ENCODE peak calls at places on chromosome 2, in ten cellular contexts. One of them, this sample, is unnamed.

GRCh38 chr2:10242998-10243925 is 59.4 kb upstream of the HPCAL1 start:
- DNase-seq in renal cortical epithelial cell: no peak
- DNase-seq in gastrocnemius medialis: peak
- DNase-seq in NCI-H526: no peak
- DNase-seq in LoVo: no peak
- DNase-seq in NCI-H510A: no peak
- DNase-seq in stimulated activated naive CD8-positive, alpha-beta T cell treated with anti-CD3 and anti-CD28 coated beads, Interleukin-15, Interleukin-2, amounts not matched to agents 100 U/mL and 50 U/mL, for 24 hours: no peak
- DNase-seq in activated effector memory CD4-positive, alpha-beta T cell treated with Interleukin-2 at 50 U/mL for 16 hours: no peak
- DNase-seq in NCI-H446: no peak
- DNase-seq in amniotic stem cell: no peak
- DNase-seq in this sample: peak

GRCh38 chr2:179569834-179570233 is 291.6 kb downstream of the ZNF385B start:
- DNase-seq in renal cortical epithelial cell: peak
- DNase-seq in gastrocnemius medialis: peak
- DNase-seq in NCI-H526: no peak
- DNase-seq in LoVo: no peak
- DNase-seq in NCI-H510A: no peak
- DNase-seq in stimulated activated naive CD8-positive, alpha-beta T cell treated with anti-CD3 and anti-CD28 coated beads, Interleukin-15, Interleukin-2, amounts not matched to agents 100 U/mL and 50 U/mL, for 24 hours: no peak
- DNase-seq in activated effector memory CD4-positive, alpha-beta T cell treated with Interleukin-2 at 50 U/mL for 16 hours: no peak
- DNase-seq in NCI-H446: no peak
- DNase-seq in amniotic stem cell: no peak
- DNase-seq in this sample: no peak

GRCh38 chr2:43526994-43527393 is 68.8 kb downstream of the THADA start:
- DNase-seq in renal cortical epithelial cell: no peak
- DNase-seq in gastrocnemius medialis: no peak
- DNase-seq in NCI-H526: no peak
- DNase-seq in LoVo: no peak
- DNase-seq in NCI-H510A: no peak
- DNase-seq in stimulated activated naive CD8-positive, alpha-beta T cell treated with anti-CD3 and anti-CD28 coated beads, Interleukin-15, Interleukin-2, amounts not matched to agents 100 U/mL and 50 U/mL, for 24 hours: no peak
- DNase-seq in activated effector memory CD4-positive, alpha-beta T cell treated with Interleukin-2 at 50 U/mL for 16 hours: no peak
- DNase-seq in NCI-H446: no peak
- DNase-seq in amniotic stem cell: no peak
- DNase-seq in this sample: no peak

GRCh38 chr2:128260239-128261138 is 58.2 kb downstream of the HS6ST1 start:
- DNase-seq in renal cortical epithelial cell: no peak
- DNase-seq in gastrocnemius medialis: no peak
- DNase-seq in NCI-H526: no peak
- DNase-seq in LoVo: no peak
- DNase-seq in NCI-H510A: no peak
- DNase-seq in stimulated activated naive CD8-positive, alpha-beta T cell treated with anti-CD3 and anti-CD28 coated beads, Interleukin-15, Interleukin-2, amounts not matched to agents 100 U/mL and 50 U/mL, for 24 hours: no peak
- DNase-seq in activated effector memory CD4-positive, alpha-beta T cell treated with Interleukin-2 at 50 U/mL for 16 hours: no peak
- DNase-seq in NCI-H446: no peak
- DNase-seq in amniotic stem cell: peak
- DNase-seq in this sample: peak

GRCh38 chr2:238247002-238247822 is 7.4 kb upstream of the HES6 start:
- DNase-seq in renal cortical epithelial cell: no peak
- DNase-seq in gastrocnemius medialis: peak
- DNase-seq in NCI-H526: no peak
- DNase-seq in LoVo: no peak
- DNase-seq in NCI-H510A: no peak
- DNase-seq in stimulated activated naive CD8-positive, alpha-beta T cell treated with anti-CD3 and anti-CD28 coated beads, Interleukin-15, Interleukin-2, amounts not matched to agents 100 U/mL and 50 U/mL, for 24 hours: no peak
- DNase-seq in activated effector memory CD4-positive, alpha-beta T cell treated with Interleukin-2 at 50 U/mL for 16 hours: no peak
- DNase-seq in NCI-H446: no peak
- DNase-seq in amniotic stem cell: no peak
- DNase-seq in this sample: no peak

GRCh38 chr2:204453730-204454167 is 91.5 kb upstream of the PARD3B start:
- DNase-seq in renal cortical epithelial cell: peak
- DNase-seq in gastrocnemius medialis: no peak
- DNase-seq in NCI-H526: no peak
- DNase-seq in LoVo: peak
- DNase-seq in NCI-H510A: no peak
- DNase-seq in stimulated activated naive CD8-positive, alpha-beta T cell treated with anti-CD3 and anti-CD28 coated beads, Interleukin-15, Interleukin-2, amounts not matched to agents 100 U/mL and 50 U/mL, for 24 hours: no peak
- DNase-seq in activated effector memory CD4-positive, alpha-beta T cell treated with Interleukin-2 at 50 U/mL for 16 hours: no peak
- DNase-seq in NCI-H446: peak
- DNase-seq in amniotic stem cell: no peak
- DNase-seq in this sample: peak

GRCh38 chr2:9235388-9236344 is 29.1 kb downstream of the ASAP2 start:
- DNase-seq in renal cortical epithelial cell: peak
- DNase-seq in gastrocnemius medialis: no peak
- DNase-seq in NCI-H526: peak
- DNase-seq in LoVo: no peak
- DNase-seq in NCI-H510A: no peak
- DNase-seq in stimulated activated naive CD8-positive, alpha-beta T cell treated with anti-CD3 and anti-CD28 coated beads, Interleukin-15, Interleukin-2, amounts not matched to agents 100 U/mL and 50 U/mL, for 24 hours: no peak
- DNase-seq in activated effector memory CD4-positive, alpha-beta T cell treated with Interleukin-2 at 50 U/mL for 16 hours: no peak
- DNase-seq in NCI-H446: no peak
- DNase-seq in amniotic stem cell: no peak
- DNase-seq in this sample: no peak

GRCh38 chr2:10172033-10172865 is 49.7 kb downstream of the RRM2 start:
- DNase-seq in renal cortical epithelial cell: no peak
- DNase-seq in gastrocnemius medialis: no peak
- DNase-seq in NCI-H526: no peak
- DNase-seq in LoVo: no peak
- DNase-seq in NCI-H510A: no peak
- DNase-seq in stimulated activated naive CD8-positive, alpha-beta T cell treated with anti-CD3 and anti-CD28 coated beads, Interleukin-15, Interleukin-2, amounts not matched to agents 100 U/mL and 50 U/mL, for 24 hours: no peak
- DNase-seq in activated effector memory CD4-positive, alpha-beta T cell treated with Interleukin-2 at 50 U/mL for 16 hours: no peak
- DNase-seq in NCI-H446: no peak
- DNase-seq in amniotic stem cell: no peak
- DNase-seq in this sample: no peak

GRCh38 chr2:3633982-3634630 is 23.9 kb upstream of the ALLC start:
- DNase-seq in renal cortical epithelial cell: no peak
- DNase-seq in gastrocnemius medialis: no peak
- DNase-seq in NCI-H526: no peak
- DNase-seq in LoVo: no peak
- DNase-seq in NCI-H510A: no peak
- DNase-seq in stimulated activated naive CD8-positive, alpha-beta T cell treated with anti-CD3 and anti-CD28 coated beads, Interleukin-15, Interleukin-2, amounts not matched to agents 100 U/mL and 50 U/mL, for 24 hours: no peak
- DNase-seq in activated effector memory CD4-positive, alpha-beta T cell treated with Interleukin-2 at 50 U/mL for 16 hours: no peak
- DNase-seq in NCI-H446: no peak
- DNase-seq in amniotic stem cell: no peak
- DNase-seq in this sample: no peak

GRCh38 chr2:2331905-2332280 is 818 bp upstream of the MYT1L start:
- DNase-seq in renal cortical epithelial cell: no peak
- DNase-seq in gastrocnemius medialis: no peak
- DNase-seq in NCI-H526: peak
- DNase-seq in LoVo: no peak
- DNase-seq in NCI-H510A: peak
- DNase-seq in stimulated activated naive CD8-positive, alpha-beta T cell treated with anti-CD3 and anti-CD28 coated beads, Interleukin-15, Interleukin-2, amounts not matched to agents 100 U/mL and 50 U/mL, for 24 hours: no peak
- DNase-seq in activated effector memory CD4-positive, alpha-beta T cell treated with Interleukin-2 at 50 U/mL for 16 hours: no peak
- DNase-seq in NCI-H446: peak
- DNase-seq in amniotic stem cell: no peak
- DNase-seq in this sample: no peak

GRCh38 chr2:30237346-30238142 is 6.2 kb downstream of the LBH start:
- DNase-seq in renal cortical epithelial cell: no peak
- DNase-seq in gastrocnemius medialis: no peak
- DNase-seq in NCI-H526: no peak
- DNase-seq in LoVo: no peak
- DNase-seq in NCI-H510A: no peak
- DNase-seq in stimulated activated naive CD8-positive, alpha-beta T cell treated with anti-CD3 and anti-CD28 coated beads, Interleukin-15, Interleukin-2, amounts not matched to agents 100 U/mL and 50 U/mL, for 24 hours: no peak
- DNase-seq in activated effector memory CD4-positive, alpha-beta T cell treated with Interleukin-2 at 50 U/mL for 16 hours: no peak
- DNase-seq in NCI-H446: no peak
- DNase-seq in amniotic stem cell: no peak
- DNase-seq in this sample: no peak

This sample was measured in Right ventricle myocardium superior.